ENCODE peak calls at places on chromosomes 5 and 9, in four cellular contexts. One of them, this sample, is unnamed.

GRCh38 chr9:95749493-95749892 is 126.0 kb upstream of the ERCC6L2 start:
- DNase-seq in A549: no peak
- DNase-seq in HepG2: no peak
- DNase-seq in K562: no peak
- DNase-seq in this sample: no peak

GRCh38 chr9:114307323-114308250 is 15.3 kb upstream of the ORM1 start:
- DNase-seq in A549: no peak
- DNase-seq in HepG2: no peak
- DNase-seq in K562: no peak
- DNase-seq in this sample: peak

GRCh38 chr9:76486151-76486550 is 27.2 kb downstream of the GCNT1 start:
- DNase-seq in A549: no peak
- DNase-seq in HepG2: no peak
- DNase-seq in K562: no peak
- DNase-seq in this sample: peak

GRCh38 chr5:118224546-118224945 is 763.8 kb downstream of the DTWD2 start:
- DNase-seq in A549: no peak
- DNase-seq in HepG2: no peak
- DNase-seq in K562: no peak
- DNase-seq in this sample: peak

GRCh38 chr9:32508728-32509127 is 17.3 kb downstream of the RIGI start:
- DNase-seq in A549: no peak
- DNase-seq in HepG2: peak
- DNase-seq in K562: no peak
- DNase-seq in this sample: no peak

GRCh38 chr9:137369111-137369787 is 53.7 kb downstream of the EXD3 start:
- DNase-seq in A549: no peak
- DNase-seq in HepG2: no peak
- DNase-seq in K562: no peak
- DNase-seq in this sample: no peak

GRCh38 chr9:115117999-115118470 is at the start of gene TNC:
- DNase-seq in A549: peak
- DNase-seq in HepG2: no peak
- DNase-seq in K562: no peak
- DNase-seq in this sample: peak

GRCh38 chr5:141597394-141597793 is 21.4 kb downstream of the DIAPH1 start:
- DNase-seq in A549: no peak
- DNase-seq in HepG2: no peak
- DNase-seq in K562: no peak
- DNase-seq in this sample: no peak

GRCh38 chr5:178223828-178224335 is 8.7 kb downstream of the PHYKPL start:
- DNase-seq in A549: no peak
- DNase-seq in HepG2: no peak
- DNase-seq in K562: no peak
- DNase-seq in this sample: no peak

GRCh38 chr9:93126825-93127368 is 7.2 kb downstream of the NINJ1 start:
- DNase-seq in A549: no peak
- DNase-seq in HepG2: peak
- DNase-seq in K562: no peak
- DNase-seq in this sample: no peak

GRCh38 chr5:175328176-175328575 is 115.8 kb downstream of the DRD1 start:
- DNase-seq in A549: no peak
- DNase-seq in HepG2: no peak
- DNase-seq in K562: no peak
- DNase-seq in this sample: no peak

GRCh38 chr9:16530669-16531461 is 339.6 kb downstream of the BNC2 start:
- DNase-seq in A549: no peak
- DNase-seq in HepG2: no peak
- DNase-seq in K562: no peak
- DNase-seq in this sample: peak

GRCh38 chr5:57172466-57172961 is 1.3 kb upstream of the GPBP1 start:
- DNase-seq in A549: no peak
- DNase-seq in HepG2: no peak
- DNase-seq in K562: no peak
- DNase-seq in this sample: no peak

GRCh38 chr5:73274121-73274520 is 101.1 kb downstream of the TMEM174 start:
- DNase-seq in A549: no peak
- DNase-seq in HepG2: no peak
- DNase-seq in K562: no peak
- DNase-seq in this sample: no peak

GRCh38 chr9:119184265-119184936 is 184.8 kb downstream of the BRINP1 start:
- DNase-seq in A549: no peak
- DNase-seq in HepG2: no peak
- DNase-seq in K562: no peak
- DNase-seq in this sample: no peak

GRCh38 chr9:111067472-111067871 is 29.2 kb upstream of the LPAR1 start:
- DNase-seq in A549: no peak
- DNase-seq in HepG2: no peak
- DNase-seq in K562: no peak
- DNase-seq in this sample: no peak

GRCh38 chr5:151196556-151197290 is 27.2 kb downstream of the CCDC69 start:
- DNase-seq in A549: no peak
- DNase-seq in HepG2: no peak
- DNase-seq in K562: no peak
- DNase-seq in this sample: no peak

GRCh38 chr5:149140197-149141002 is 893 bp upstream of the ABLIM3 start:
- DNase-seq in A549: no peak
- DNase-seq in HepG2: no peak
- DNase-seq in K562: no peak
- DNase-seq in this sample: peak

GRCh38 chr5:84028093-84028492 is 307.4 kb upstream of the HAPLN1 start:
- DNase-seq in A549: no peak
- DNase-seq in HepG2: no peak
- DNase-seq in K562: no peak
- DNase-seq in this sample: peak

GRCh38 chr5:139251281-139251687 is 42.3 kb upstream of the MATR3 start:
- DNase-seq in A549: no peak
- DNase-seq in HepG2: no peak
- DNase-seq in K562: peak
- DNase-seq in this sample: no peak

GRCh38 chr5:167392252-167392651 is 899.2 kb upstream of the WWC1 start:
- DNase-seq in A549: no peak
- DNase-seq in HepG2: no peak
- DNase-seq in K562: no peak
- DNase-seq in this sample: no peak

GRCh38 chr5:10452768-10453331 is 11.2 kb downstream of the ROPN1L start:
- DNase-seq in A549: peak
- DNase-seq in HepG2: peak
- DNase-seq in K562: peak
- DNase-seq in this sample: peak

GRCh38 chr5:3323144-3323543 is 272.5 kb upstream of the IRX1 start:
- DNase-seq in A549: no peak
- DNase-seq in HepG2: no peak
- DNase-seq in K562: no peak
- DNase-seq in this sample: no peak

GRCh38 chr5:159850192-159850573 is 66.1 kb upstream of the ADRA1B start:
- DNase-seq in A549: no peak
- DNase-seq in HepG2: no peak
- DNase-seq in K562: no peak
- DNase-seq in this sample: peak

GRCh38 chr9:122265265-122265900 is 701 bp downstream of the MRRF start:
- DNase-seq in A549: no peak
- DNase-seq in HepG2: peak
- DNase-seq in K562: peak
- DNase-seq in this sample: peak

GRCh38 chr9:22427226-22427880 is 19.3 kb upstream of the DMRTA1 start:
- DNase-seq in A549: no peak
- DNase-seq in HepG2: no peak
- DNase-seq in K562: no peak
- DNase-seq in this sample: no peak

GRCh38 chr9:22423566-22423965 is 23.1 kb upstream of the DMRTA1 start:
- DNase-seq in A549: no peak
- DNase-seq in HepG2: no peak
- DNase-seq in K562: no peak
- DNase-seq in this sample: no peak

DNA sequence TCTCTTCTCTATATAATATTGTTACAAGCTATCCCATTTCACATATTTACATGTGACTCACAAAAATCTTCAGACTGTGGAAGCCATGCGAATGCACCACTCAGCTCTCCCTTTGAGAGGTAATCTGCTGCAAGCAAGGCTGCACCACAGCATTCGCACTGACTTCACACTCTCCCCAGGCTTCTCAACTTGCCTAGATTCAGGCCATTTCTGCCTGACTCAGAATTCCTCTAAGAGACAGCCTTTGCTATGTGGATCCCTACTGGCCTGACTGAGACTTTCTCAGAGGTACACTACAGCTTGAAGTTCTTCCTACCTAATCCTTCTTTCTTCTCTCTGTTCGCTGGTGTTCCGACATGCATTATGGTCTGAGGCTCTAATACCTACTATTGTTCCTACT is 21.1 kb upstream of the DMRTA1 start:
- DNase-seq in A549: no peak
- DNase-seq in HepG2: no peak
- DNase-seq in K562: no peak
- DNase-seq in this sample: no peak
- TF ChIP-seq MAZ in A549: no peak
- TF ChIP-seq MAZ in HepG2: no peak
- TF ChIP-seq MAZ in K562: no peak
- TF ChIP-seq MAZ in this sample: no peak

DNA sequence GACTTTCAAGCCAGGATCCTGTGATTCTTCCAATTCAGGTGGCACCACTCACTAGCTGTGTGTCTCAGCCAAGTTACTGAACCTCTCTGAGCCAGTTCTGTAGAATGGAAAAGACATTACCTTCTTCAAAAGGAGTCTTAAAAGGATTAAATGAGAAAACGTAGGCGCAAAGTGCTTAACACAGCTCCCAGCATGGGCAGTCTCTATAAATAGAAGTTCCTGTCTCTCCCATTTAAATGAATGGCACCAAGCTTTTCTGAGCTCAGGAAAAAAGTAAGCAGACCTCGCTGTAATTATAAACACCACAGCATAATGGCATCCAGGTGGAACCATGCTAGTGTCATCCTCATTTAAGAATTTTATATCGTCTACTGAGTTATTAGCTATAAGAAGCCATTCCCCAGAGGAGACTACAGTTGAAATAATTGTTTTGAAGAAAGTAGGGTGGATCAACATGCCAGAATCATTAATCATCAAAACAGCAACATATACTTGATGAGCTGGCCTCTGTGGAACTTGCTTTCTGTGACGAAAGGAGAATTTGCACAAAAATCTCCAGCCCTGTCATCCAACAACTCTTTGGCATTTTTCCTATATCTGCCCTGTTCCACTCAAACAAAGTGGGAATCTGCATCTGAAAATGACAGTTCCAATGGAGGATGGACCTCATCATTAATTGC is 188.9 kb downstream of the SPOCK1 start:
- DNase-seq in A549: peak
- DNase-seq in HepG2: no peak
- DNase-seq in K562: no peak
- DNase-seq in this sample: peak
- TF ChIP-seq SMC3 in A549: no peak
- TF ChIP-seq SMC3 in HepG2: no peak
- TF ChIP-seq SMC3 in K562: no peak
- TF ChIP-seq SMC3 in this sample: no peak

GRCh38 chr9:98222885-98223640 is 30.6 kb upstream of the CORO2A start:
- DNase-seq in A549: peak
- DNase-seq in HepG2: peak
- DNase-seq in K562: no peak
- DNase-seq in this sample: peak
- H3K4me2 ChIP-seq in A549: peak
- H3K4me2 ChIP-seq in HepG2: peak
- H3K4me2 ChIP-seq in K562: no peak
- H3K4me2 ChIP-seq in this sample: peak

GRCh38 chr5:32461441-32462120 is 17.0 kb upstream of the ZFR start:
- DNase-seq in A549: no peak
- DNase-seq in HepG2: no peak
- DNase-seq in K562: no peak
- DNase-seq in this sample: peak

GRCh38 chr5:32465076-32465475 is 20.5 kb upstream of the ZFR start:
- DNase-seq in A549: no peak
- DNase-seq in HepG2: no peak
- DNase-seq in K562: no peak
- DNase-seq in this sample: no peak

GRCh38 chr5:32460702-32461101 is 16.2 kb upstream of the ZFR start:
- DNase-seq in A549: no peak
- DNase-seq in HepG2: no peak
- DNase-seq in K562: no peak
- DNase-seq in this sample: no peak

GRCh38 chr5:32458799-32459400 is 14.4 kb upstream of the ZFR start:
- DNase-seq in A549: no peak
- DNase-seq in HepG2: peak
- DNase-seq in K562: no peak
- DNase-seq in this sample: no peak

GRCh38 chr5:32462618-32463017 is 18.1 kb upstream of the ZFR start:
- DNase-seq in A549: peak
- DNase-seq in HepG2: no peak
- DNase-seq in K562: no peak
- DNase-seq in this sample: peak
- TF ChIP-seq MAZ in A549: no peak
- TF ChIP-seq MAZ in HepG2: no peak
- TF ChIP-seq MAZ in K562: no peak
- TF ChIP-seq MAZ in this sample: peak

GRCh38 chr9:94649100-94649855 is 10.0 kb upstream of the FBP1 start:
- DNase-seq in A549: peak
- DNase-seq in HepG2: no peak
- DNase-seq in K562: no peak
- DNase-seq in this sample: peak
- TF ChIP-seq SMC3 in A549: no peak
- TF ChIP-seq SMC3 in HepG2: no peak
- TF ChIP-seq SMC3 in K562: no peak
- TF ChIP-seq SMC3 in this sample: no peak

GRCh38 chr5:132102101-132102701 is 28.6 kb downstream of the CSF2 start:
- DNase-seq in A549: no peak
- DNase-seq in HepG2: no peak
- DNase-seq in K562: no peak
- DNase-seq in this sample: no peak
- H3K4me2 ChIP-seq in A549: no peak
- H3K4me2 ChIP-seq in HepG2: no peak
- H3K4me2 ChIP-seq in K562: no peak
- H3K4me2 ChIP-seq in this sample: no peak